ENCODE peak calls at places on chromosomes 5 and 9, in nine cellular contexts. G is HCT116, C is hepatocyte, Q is OCI-LY7, B is neural progenitor cell, X is GM23248, D is GM23338, K is PC-3, R is SK-N-SH. I is an unnamed sample.

GRCh38 chr9:103713631-103714030 is 380.5 kb upstream of the SMC2 start:
- DNase-seq in G (no peak), C (no peak), Q (no peak), B (no peak), X (no peak), D (no peak), K (no peak), R (no peak), I (no peak)

GRCh38 chr9:96025995-96026572 is 150.6 kb downstream of the ERCC6L2 start:
- DNase-seq in G (no peak), C (peak; percentile 29), Q (no peak), B (peak; percentile 79), X (no peak), D (peak; percentile 88), K (no peak), R (peak; percentile 60), I (no peak)

GRCh38 chr5:159883522-159883950 is 32.7 kb upstream of the ADRA1B start:
- DNase-seq in G (no peak), C (no peak), Q (no peak), B (no peak), X (peak; percentile 94), D (no peak), K (peak; percentile 20), R (no peak), I (no peak)

GRCh38 chr9:131436386-131436785 is 42.5 kb downstream of the PRRC2B start:
- DNase-seq in G (no peak), C (no peak), Q (no peak), B (peak; percentile 55), X (no peak), D (peak; percentile 50), K (no peak), R (no peak), I (no peak)

GRCh38 chr5:96752341-96753016 is 55.3 kb downstream of the ERAP1 start:
- DNase-seq in G (peak; percentile 36), C (peak; percentile 86), Q (peak; percentile 82), B (peak; percentile 84), X (peak; percentile 68), D (peak; percentile 85), K (peak; percentile 87), R (peak; percentile 19), I (peak; percentile 66)

GRCh38 chr9:34957492-34958410 is at the start of gene PHF24:
- DNase-seq in G (no peak), C (peak; percentile 70), Q (no peak), B (peak; percentile 78), X (peak; percentile 62), D (peak; percentile 57), K (no peak), R (peak; percentile 86), I (peak; percentile 44)

GRCh38 chr5:9390128-9390527 is 155.7 kb downstream of the SEMA5A start:
- DNase-seq in G (no peak), C (no peak), Q (no peak), B (no peak), X (no peak), D (no peak), K (no peak), R (peak; percentile 66), I (no peak)

GRCh38 chr5:163506726-163507125 is 1.3 kb downstream of the MAT2B start:
- DNase-seq in G (no peak), C (peak; percentile 30), Q (no peak), B (no peak), X (peak; percentile 89), D (no peak), K (peak; percentile 39), R (no peak), I (peak; percentile 15)

GRCh38 chr9:75147638-75148037 is 59.3 kb downstream of the OSTF1 start:
- DNase-seq in G (no peak), C (no peak), Q (no peak), B (no peak), X (peak; percentile 46), D (no peak), K (no peak), R (no peak), I (peak; percentile 47)

GRCh38 chr9:75149841-75150241 is 61.5 kb downstream of the OSTF1 start:
- DNase-seq in G (no peak), C (no peak), Q (no peak), B (no peak), X (no peak), D (no peak), K (no peak), R (no peak), I (no peak)

GRCh38 chr9:75150512-75150911 is 62.2 kb downstream of the OSTF1 start:
- DNase-seq in G (no peak), C (no peak), Q (no peak), B (no peak), X (no peak), D (no peak), K (no peak), R (no peak), I (no peak)

GRCh38 chr9:75146229-75146628 is 57.9 kb downstream of the OSTF1 start:
- DNase-seq in G (no peak), C (no peak), Q (no peak), B (no peak), X (peak; percentile 62), D (no peak), K (no peak), R (no peak), I (no peak)

GRCh38 chr9:75148551-75148950 is 60.2 kb downstream of the OSTF1 start:
- DNase-seq in G (no peak), C (peak; percentile 30), Q (no peak), B (no peak), X (peak; percentile 90), D (no peak), K (peak; percentile 12), R (no peak), I (peak; percentile 81)
- H3K27ac ChIP-seq in G (no peak overlapping the region), C (no peak overlapping the region), Q (no peak overlapping the region), B (no peak overlapping the region), X (peak overlapping the region; percentile 65), D (no peak overlapping the region), K (no peak overlapping the region), R (peak overlapping the region; percentile 85), I (peak overlapping the region; percentile 69)

GRCh38 chr5:142009886-142010285 is 2.9 kb downstream of the GNPDA1 start:
- DNase-seq in G (no peak), C (no peak), Q (no peak), B (no peak), X (no peak), D (no peak), K (no peak), R (no peak), I (peak; percentile 86)

GRCh38 chr5:142013734-142014495 is 1.1 kb upstream of the GNPDA1 start:
- DNase-seq in G (no peak), C (peak; percentile 61), Q (no peak), B (no peak), X (peak; percentile 91), D (no peak), K (peak; percentile 49), R (no peak), I (no peak)

GRCh38 chr5:142011572-142012185 is 1.1 kb downstream of the GNPDA1 start:
- DNase-seq in G (no peak), C (no peak), Q (no peak), B (no peak), X (no peak), D (no peak), K (no peak), R (no peak), I (no peak)

GRCh38 chr5:142012792-142013388 is at the start of gene GNPDA1:
- DNase-seq in G (peak; percentile 49), C (peak; percentile 94), Q (peak; percentile 84), B (peak; percentile 76), X (peak; percentile 96), D (peak; percentile 72), K (peak; percentile 77), R (peak; percentile 94), I (peak; percentile 90)

DNA sequence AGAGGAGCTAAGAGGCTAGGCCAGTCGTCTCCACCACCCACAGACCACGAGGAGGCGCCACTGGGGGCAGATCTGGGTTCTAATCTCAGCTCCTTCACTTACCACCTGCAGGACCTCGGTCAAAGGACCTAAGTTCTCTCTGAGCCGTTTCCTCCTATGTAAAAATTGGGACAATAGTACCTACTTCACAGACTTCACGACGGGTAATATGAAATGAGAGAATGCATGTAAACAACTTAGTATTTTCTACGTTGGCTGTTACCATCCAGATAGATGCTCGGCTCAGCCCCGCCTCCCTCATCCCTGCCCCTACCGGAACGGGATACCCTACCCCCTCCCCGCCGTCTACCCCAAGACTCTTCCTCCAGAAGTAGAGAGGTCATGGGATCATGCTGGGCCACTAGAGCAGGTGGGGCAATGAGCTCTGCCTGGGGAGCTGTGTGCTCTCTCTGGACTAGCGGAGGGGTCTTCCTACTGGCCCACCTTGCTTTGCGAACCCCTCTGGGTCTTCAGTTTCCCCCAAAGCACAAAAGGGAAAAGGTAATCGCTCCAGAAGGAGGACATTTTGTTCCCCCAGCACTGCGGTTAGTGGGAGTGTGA is 541 bp downstream of the GNPDA1 start:
- DNase-seq in G (peak; percentile 48), C (peak; percentile 48), Q (peak; percentile 76), B (peak; percentile 48), X (peak; percentile 65), D (peak; percentile 81), K (peak; percentile 44), R (peak; percentile 71), I (peak; percentile 80)
- TF ChIP-seq EZH2phosphoT487 in G (no peak), C (no peak), Q (no peak), B (no peak), X (no peak), D (no peak), K (no peak), R (no peak), I (no peak)

DNA sequence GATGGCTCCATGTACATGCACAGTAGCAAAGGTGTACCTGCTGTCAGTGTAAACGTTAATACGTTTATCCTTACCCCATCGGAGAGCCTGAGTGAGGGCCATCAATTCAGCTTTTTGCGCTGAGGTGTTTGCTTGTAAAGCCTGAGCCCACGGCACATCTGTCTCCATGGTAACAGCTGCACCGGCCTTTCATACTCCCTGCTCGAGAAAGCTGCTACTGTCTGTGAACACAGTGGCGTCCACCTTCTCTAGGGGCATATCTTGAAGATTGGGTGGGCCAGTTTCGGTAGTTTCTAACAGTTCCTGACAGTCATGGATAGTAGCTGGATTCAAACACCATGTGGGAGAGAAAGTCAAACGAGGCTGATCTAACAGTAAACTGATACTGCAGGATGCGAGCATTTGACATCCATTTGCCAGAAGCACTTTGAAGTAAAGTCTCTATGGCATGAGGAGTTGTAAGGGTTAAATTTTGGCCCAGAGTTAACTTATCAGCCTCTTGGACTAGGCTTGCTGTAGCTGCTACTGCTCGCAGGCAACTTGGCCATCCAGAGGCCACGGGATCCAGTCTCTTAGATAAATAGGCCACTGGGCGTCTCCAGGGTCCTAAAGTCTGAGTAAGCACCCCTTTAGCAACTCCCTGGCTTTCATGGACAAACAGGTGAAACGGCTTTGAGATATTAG is 21.0 kb upstream of the RHOBTB3 start:
- DNase-seq in G (peak; percentile 71), C (peak; percentile 78), Q (no peak), B (peak; percentile 56), X (no peak), D (peak; percentile 92), K (peak; percentile 23), R (no peak), I (no peak)
- H3K4me2 ChIP-seq in G (peak overlapping the region; percentile 88), C (peak overlapping the region; percentile 55), Q (no peak overlapping the region), B (peak overlapping the region; percentile 63), X (no peak overlapping the region), D (peak overlapping the region; percentile 98), K (no peak overlapping the region), R (no peak overlapping the region), I (no peak overlapping the region)

GRCh38 chr9:134381671-134382505 is 55.6 kb downstream of the RXRA start:
- DNase-seq in G (no peak), C (peak; percentile 36), Q (peak; percentile 33), B (no peak), X (no peak), D (no peak), K (no peak), R (peak; percentile 65), I (no peak)

GRCh38 chr9:134384811-134385479 is 58.7 kb downstream of the RXRA start:
- DNase-seq in G (no peak), C (no peak), Q (no peak), B (peak; percentile 62), X (peak; percentile 53), D (no peak), K (peak; percentile 56), R (no peak), I (no peak)

GRCh38 chr9:134383148-134383547 is 56.9 kb downstream of the RXRA start:
- DNase-seq in G (no peak), C (no peak), Q (no peak), B (no peak), X (no peak), D (no peak), K (no peak), R (no peak), I (no peak)

GRCh38 chr9:134381262-134381661 is 55.0 kb downstream of the RXRA start:
- DNase-seq in G (no peak), C (no peak), Q (no peak), B (no peak), X (no peak), D (no peak), K (no peak), R (no peak), I (no peak)

GRCh38 chr9:134382733-134383132 is 56.5 kb downstream of the RXRA start:
- DNase-seq in G (no peak), C (peak; percentile 74), Q (no peak), B (no peak), X (no peak), D (no peak), K (no peak), R (no peak), I (no peak)
- H3K27ac ChIP-seq in G (no peak overlapping the region), C (peak overlapping the region; percentile 94), Q (no peak overlapping the region), B (no peak overlapping the region), X (no peak overlapping the region), D (no peak overlapping the region), K (no peak overlapping the region), R (no peak overlapping the region), I (no peak overlapping the region)

I was measured in MM.1S.